ENCODE peak calls at places on chromosomes 4 and X, in four cellular contexts. One of them, this sample, is unnamed.
A peak's percentile ranks its signal among the peaks of the same experiment; 100 is the strongest.

GRCh38 chr4:67687639-67688038 is 13.3 kb downstream of the UBA6 start:
- DNase-seq in neural crest cell: no peak
- DNase-seq in AG04450: peak; percentile 42
- DNase-seq in putamen: no peak
- DNase-seq in this sample: no peak

GRCh38 chrX:132876933-132877332 is 81.5 kb downstream of the HS6ST2 start:
- DNase-seq in neural crest cell: no peak
- DNase-seq in AG04450: no peak
- DNase-seq in putamen: no peak
- DNase-seq in this sample: no peak

GRCh38 chrX:21658746-21659145 is 616 bp upstream of the KLHL34 start:
- DNase-seq in AG04450: no peak
- DNase-seq in putamen: no peak
- DNase-seq in neural crest cell: no peak
- DNase-seq in this sample: no peak

GRCh38 chr4:36549256-36549655 is 267.8 kb downstream of the DTHD1 start:
- DNase-seq in neural crest cell: no peak
- DNase-seq in putamen: no peak
- DNase-seq in AG04450: no peak
- DNase-seq in this sample: no peak

GRCh38 chr4:41256131-41256739 is 493 bp upstream of the UCHL1 start:
- DNase-seq in AG04450: peak; percentile 26
- DNase-seq in putamen: peak; percentile 33
- DNase-seq in neural crest cell: peak; percentile 6
- DNase-seq in this sample: peak; percentile 48

GRCh38 chr4:25567253-25567652 is 88.4 kb upstream of the SLC34A2 start:
- DNase-seq in neural crest cell: no peak
- DNase-seq in AG04450: no peak
- DNase-seq in putamen: no peak
- DNase-seq in this sample: no peak

GRCh38 chr4:56728512-56728911 is 47.4 kb upstream of the HOPX start:
- DNase-seq in neural crest cell: no peak
- DNase-seq in AG04450: peak; percentile 63
- DNase-seq in putamen: no peak
- DNase-seq in this sample: no peak

GRCh38 chr4:90030953-90031352 is 96.2 kb upstream of the CCSER1 start:
- DNase-seq in AG04450: no peak
- DNase-seq in neural crest cell: no peak
- DNase-seq in putamen: no peak
- DNase-seq in this sample: peak; percentile 42

GRCh38 chr4:174686826-174687225 is 142.2 kb downstream of the GLRA3 start:
- DNase-seq in neural crest cell: no peak
- DNase-seq in AG04450: no peak
- DNase-seq in putamen: no peak
- DNase-seq in this sample: no peak

GRCh38 chr4:65819192-65819591 is 148.9 kb upstream of the EPHA5 start:
- DNase-seq in putamen: no peak
- DNase-seq in AG04450: no peak
- DNase-seq in neural crest cell: no peak
- DNase-seq in this sample: no peak

GRCh38 chrX:73877687-73878086 is 314.7 kb downstream of the CHIC1 start:
- DNase-seq in neural crest cell: no peak
- DNase-seq in AG04450: no peak
- DNase-seq in putamen: no peak
- DNase-seq in this sample: no peak

GRCh38 chrX:47637546-47638195 is 7.9 kb upstream of the CFP start:
- DNase-seq in putamen: no peak
- DNase-seq in AG04450: no peak
- DNase-seq in neural crest cell: no peak
- DNase-seq in this sample: no peak

GRCh38 chr4:83083925-83084475 is 30.5 kb downstream of the PLAC8 start:
- DNase-seq in putamen: no peak
- DNase-seq in AG04450: no peak
- DNase-seq in neural crest cell: no peak
- DNase-seq in this sample: no peak

GRCh38 chr4:183807420-183808101 is 97.5 kb upstream of the STOX2 start:
- DNase-seq in putamen: peak; percentile 34
- DNase-seq in neural crest cell: no peak
- DNase-seq in AG04450: no peak
- DNase-seq in this sample: no peak

GRCh38 chr4:142265946-142266345 is 580.2 kb downstream of the INPP4B start:
- DNase-seq in neural crest cell: no peak
- DNase-seq in AG04450: no peak
- DNase-seq in putamen: no peak
- DNase-seq in this sample: no peak

GRCh38 chr4:107736037-107736436 is 16.0 kb upstream of the PAPSS1 start:
- DNase-seq in putamen: no peak
- DNase-seq in neural crest cell: no peak
- DNase-seq in AG04450: no peak
- DNase-seq in this sample: no peak

GRCh38 chr4:86092684-86093083 is 267.2 kb downstream of the MAPK10 start:
- DNase-seq in neural crest cell: no peak
- DNase-seq in AG04450: peak; percentile 26
- DNase-seq in putamen: no peak
- DNase-seq in this sample: no peak

GRCh38 chr4:122517345-122517744 is 60.8 kb upstream of the IL2 start:
- DNase-seq in neural crest cell: no peak
- DNase-seq in putamen: no peak
- DNase-seq in AG04450: no peak
- DNase-seq in this sample: no peak

GRCh38 chr4:150308824-150309472 is 230.7 kb downstream of the DCLK2 start:
- DNase-seq in AG04450: no peak
- DNase-seq in putamen: no peak
- DNase-seq in neural crest cell: no peak
- DNase-seq in this sample: no peak

GRCh38 chrX:68059469-68059868 is 373.8 kb downstream of the OPHN1 start:
- DNase-seq in AG04450: no peak
- DNase-seq in putamen: no peak
- DNase-seq in neural crest cell: no peak
- DNase-seq in this sample: no peak

GRCh38 chr4:2367626-2368025 is 50.8 kb downstream of the ZFYVE28 start:
- DNase-seq in AG04450: no peak
- DNase-seq in putamen: no peak
- DNase-seq in neural crest cell: no peak
- DNase-seq in this sample: no peak

GRCh38 chr4:2083826-2084160 is 24.7 kb downstream of the NAT8L start:
- DNase-seq in neural crest cell: no peak
- DNase-seq in putamen: no peak
- DNase-seq in AG04450: no peak
- DNase-seq in this sample: no peak

GRCh38 chr4:82136161-82136801 is 237.5 kb downstream of the HNRNPD start:
- DNase-seq in AG04450: no peak
- DNase-seq in neural crest cell: no peak
- DNase-seq in putamen: no peak
- DNase-seq in this sample: no peak

GRCh38 chrX:106035064-106035463 is 3.5 kb downstream of the SERPINA7 start:
- DNase-seq in putamen: no peak
- DNase-seq in AG04450: no peak
- DNase-seq in neural crest cell: no peak
- DNase-seq in this sample: no peak

GRCh38 chr4:128812360-128812958 is 3.0 kb downstream of the JADE1 start:
- DNase-seq in putamen: no peak
- DNase-seq in AG04450: no peak
- DNase-seq in neural crest cell: no peak
- DNase-seq in this sample: no peak

GRCh38 chr4:77852892-77853495 is 9.6 kb upstream of the MRPL1 start:
- DNase-seq in neural crest cell: no peak
- DNase-seq in putamen: no peak
- DNase-seq in AG04450: no peak
- DNase-seq in this sample: no peak

This sample was measured in SK-N-DZ.